ENCODE peak calls at places on chromosomes 12 and 14, in nine cellular contexts. One of them, this sample, is unnamed.

GRCh38 chr14:90795744-90796143 is 20.5 kb downstream of the TTC7B start:
- DNase-seq in OCI-LY7: no peak
- DNase-seq in fibroblast of lung: peak; percentile 85
- DNase-seq in Panc1: peak; percentile 22
- DNase-seq in NT2/D1: no peak
- DNase-seq in PC-9: no peak
- DNase-seq in right lobe of liver: no peak
- DNase-seq in tibial nerve: no peak
- DNase-seq in psoas muscle: peak; percentile 16
- DNase-seq in this sample: no peak

GRCh38 chr12:42904683-42905418 is 315.3 kb upstream of the PRICKLE1 start:
- DNase-seq in NT2/D1: no peak
- DNase-seq in fibroblast of lung: no peak
- DNase-seq in OCI-LY7: no peak
- DNase-seq in PC-9: no peak
- DNase-seq in Panc1: no peak
- DNase-seq in psoas muscle: no peak
- DNase-seq in tibial nerve: no peak
- DNase-seq in right lobe of liver: no peak
- DNase-seq in this sample: no peak

GRCh38 chr14:22264759-22265158 is 324.3 kb downstream of the DAD1 start:
- DNase-seq in NT2/D1: no peak
- DNase-seq in tibial nerve: no peak
- DNase-seq in Panc1: no peak
- DNase-seq in right lobe of liver: no peak
- DNase-seq in PC-9: no peak
- DNase-seq in fibroblast of lung: no peak
- DNase-seq in OCI-LY7: no peak
- DNase-seq in psoas muscle: no peak
- DNase-seq in this sample: no peak

GRCh38 chr12:80707830-80708534 is 548 bp downstream of the MYF6 start:
- DNase-seq in Panc1: no peak
- DNase-seq in OCI-LY7: no peak
- DNase-seq in right lobe of liver: no peak
- DNase-seq in fibroblast of lung: no peak
- DNase-seq in PC-9: no peak
- DNase-seq in psoas muscle: peak; percentile 67
- DNase-seq in tibial nerve: no peak
- DNase-seq in NT2/D1: no peak
- DNase-seq in this sample: no peak

GRCh38 chr14:71115306-71115705 is 208.0 kb downstream of the PCNX1 start:
- DNase-seq in psoas muscle: no peak
- DNase-seq in right lobe of liver: no peak
- DNase-seq in PC-9: no peak
- DNase-seq in NT2/D1: no peak
- DNase-seq in fibroblast of lung: no peak
- DNase-seq in tibial nerve: no peak
- DNase-seq in OCI-LY7: no peak
- DNase-seq in Panc1: no peak
- DNase-seq in this sample: no peak

GRCh38 chr12:50224026-50224692 is 57.0 kb upstream of the CERS5 start:
- DNase-seq in OCI-LY7: peak; percentile 71
- DNase-seq in right lobe of liver: no peak
- DNase-seq in tibial nerve: no peak
- DNase-seq in psoas muscle: no peak
- DNase-seq in NT2/D1: no peak
- DNase-seq in PC-9: peak; percentile 94
- DNase-seq in fibroblast of lung: peak; percentile 73
- DNase-seq in Panc1: peak; percentile 77
- DNase-seq in this sample: peak; percentile 53

GRCh38 chr12:50677858-50678257 is 86.0 kb upstream of the ATF1 start:
- DNase-seq in right lobe of liver: no peak
- DNase-seq in PC-9: no peak
- DNase-seq in tibial nerve: no peak
- DNase-seq in OCI-LY7: no peak
- DNase-seq in fibroblast of lung: peak; percentile 65
- DNase-seq in psoas muscle: no peak
- DNase-seq in Panc1: no peak
- DNase-seq in NT2/D1: no peak
- DNase-seq in this sample: no peak

GRCh38 chr12:97194551-97194950 is 268.1 kb upstream of the RMST start:
- DNase-seq in right lobe of liver: no peak
- DNase-seq in fibroblast of lung: peak; percentile 27
- DNase-seq in OCI-LY7: no peak
- DNase-seq in psoas muscle: no peak
- DNase-seq in NT2/D1: no peak
- DNase-seq in tibial nerve: no peak
- DNase-seq in Panc1: no peak
- DNase-seq in PC-9: no peak
- DNase-seq in this sample: no peak

GRCh38 chr12:61654698-61655097 is 605.5 kb upstream of the USP15 start:
- DNase-seq in OCI-LY7: peak; percentile 9
- DNase-seq in PC-9: no peak
- DNase-seq in NT2/D1: no peak
- DNase-seq in right lobe of liver: peak; percentile 48
- DNase-seq in psoas muscle: no peak
- DNase-seq in tibial nerve: no peak
- DNase-seq in Panc1: no peak
- DNase-seq in fibroblast of lung: no peak
- DNase-seq in this sample: peak; percentile 1

GRCh38 chr14:99722741-99723140 is 38.6 kb downstream of the CYP46A1 start:
- DNase-seq in right lobe of liver: peak; percentile 1
- DNase-seq in fibroblast of lung: no peak
- DNase-seq in PC-9: no peak
- DNase-seq in OCI-LY7: no peak
- DNase-seq in NT2/D1: no peak
- DNase-seq in tibial nerve: no peak
- DNase-seq in psoas muscle: no peak
- DNase-seq in Panc1: no peak
- DNase-seq in this sample: no peak

GRCh38 chr14:63891148-63891964 is 38.6 kb downstream of the SYNE2 start:
- DNase-seq in PC-9: no peak
- DNase-seq in OCI-LY7: no peak
- DNase-seq in fibroblast of lung: no peak
- DNase-seq in tibial nerve: no peak
- DNase-seq in psoas muscle: no peak
- DNase-seq in Panc1: no peak
- DNase-seq in right lobe of liver: no peak
- DNase-seq in NT2/D1: peak; percentile 66
- DNase-seq in this sample: peak; percentile 42

GRCh38 chr14:21092147-21093011 is 6.1 kb downstream of the ZNF219 start:
- DNase-seq in right lobe of liver: peak; percentile 87
- DNase-seq in tibial nerve: peak; percentile 67
- DNase-seq in psoas muscle: peak; percentile 92
- DNase-seq in NT2/D1: no peak
- DNase-seq in OCI-LY7: peak; percentile 88
- DNase-seq in fibroblast of lung: peak; percentile 49
- DNase-seq in PC-9: no peak
- DNase-seq in Panc1: peak; percentile 82
- DNase-seq in this sample: peak; percentile 88

GRCh38 chr14:39376671-39377403 is 55.4 kb downstream of the FBXO33 start:
- DNase-seq in Panc1: no peak
- DNase-seq in NT2/D1: no peak
- DNase-seq in OCI-LY7: no peak
- DNase-seq in psoas muscle: no peak
- DNase-seq in right lobe of liver: no peak
- DNase-seq in PC-9: peak; percentile 61
- DNase-seq in tibial nerve: no peak
- DNase-seq in fibroblast of lung: peak; percentile 57
- DNase-seq in this sample: no peak

GRCh38 chr12:110566993-110567392 is 16.1 kb downstream of the PPTC7 start:
- DNase-seq in fibroblast of lung: no peak
- DNase-seq in psoas muscle: no peak
- DNase-seq in NT2/D1: no peak
- DNase-seq in tibial nerve: no peak
- DNase-seq in PC-9: no peak
- DNase-seq in Panc1: no peak
- DNase-seq in right lobe of liver: no peak
- DNase-seq in OCI-LY7: no peak
- DNase-seq in this sample: no peak

GRCh38 chr14:31510222-31510621 is 22.4 kb upstream of the GPR33 start:
- DNase-seq in NT2/D1: no peak
- DNase-seq in psoas muscle: no peak
- DNase-seq in fibroblast of lung: peak; percentile 4
- DNase-seq in Panc1: peak; percentile 2
- DNase-seq in right lobe of liver: no peak
- DNase-seq in tibial nerve: no peak
- DNase-seq in PC-9: no peak
- DNase-seq in OCI-LY7: peak; percentile 39
- DNase-seq in this sample: no peak

GRCh38 chr12:132921685-132922084 is 34.3 kb upstream of the CHFR start:
- DNase-seq in tibial nerve: no peak
- DNase-seq in right lobe of liver: no peak
- DNase-seq in Panc1: no peak
- DNase-seq in OCI-LY7: no peak
- DNase-seq in psoas muscle: no peak
- DNase-seq in fibroblast of lung: no peak
- DNase-seq in PC-9: no peak
- DNase-seq in NT2/D1: no peak
- DNase-seq in this sample: no peak
- H3K9me3 ChIP-seq in tibial nerve: peaks cover 20% of the 10 kb centered on the region
- H3K9me3 ChIP-seq in right lobe of liver: peaks cover 8% of the 10 kb centered on the region
- H3K9me3 ChIP-seq in Panc1: peaks cover 67% of the 10 kb centered on the region
- H3K9me3 ChIP-seq in OCI-LY7: peaks cover 58% of the 10 kb centered on the region
- H3K9me3 ChIP-seq in psoas muscle: peaks cover 98% of the 10 kb centered on the region
- H3K9me3 ChIP-seq in fibroblast of lung: peaks cover 8% of the 10 kb centered on the region
- H3K9me3 ChIP-seq in PC-9: peaks cover 63% of the 10 kb centered on the region
- H3K9me3 ChIP-seq in NT2/D1: peaks cover 79% of the 10 kb centered on the region
- H3K9me3 ChIP-seq in this sample: no peaks in the 10 kb centered on the region

DNA sequence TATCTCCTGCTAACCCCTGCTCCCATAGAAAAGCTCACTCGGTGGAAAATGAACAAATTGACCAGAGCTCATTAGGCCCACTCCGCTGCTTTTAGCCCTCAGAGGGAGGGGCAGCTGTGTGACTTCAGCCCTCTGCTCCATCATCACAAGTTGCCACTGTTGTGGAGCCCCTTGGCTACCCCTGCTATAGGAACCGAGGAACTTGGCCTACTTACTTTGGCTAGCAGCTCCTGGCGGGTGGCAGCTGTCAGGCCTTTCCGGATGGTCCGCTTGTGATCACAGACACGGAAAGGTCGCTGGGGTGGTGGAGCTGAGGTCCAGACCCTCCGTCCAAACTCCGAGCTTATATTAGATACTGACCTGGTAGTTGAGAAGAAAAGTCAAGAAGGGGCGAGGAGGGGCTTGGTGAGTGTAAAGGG is 612 bp downstream of the CIDEB start:
- DNase-seq in Panc1: no peak
- DNase-seq in NT2/D1: no peak
- DNase-seq in fibroblast of lung: no peak
- DNase-seq in right lobe of liver: no peak
- DNase-seq in OCI-LY7: no peak
- DNase-seq in PC-9: no peak
- DNase-seq in psoas muscle: no peak
- DNase-seq in tibial nerve: no peak
- DNase-seq in this sample: no peak
- H3K36me3 ChIP-seq in Panc1: peaks cover 2% of the 10 kb centered on the region
- H3K36me3 ChIP-seq in NT2/D1: peaks cover 93% of the 10 kb centered on the region
- H3K36me3 ChIP-seq in fibroblast of lung: peaks cover 19% of the 10 kb centered on the region
- H3K36me3 ChIP-seq in right lobe of liver: peaks cover 7% of the 10 kb centered on the region
- H3K36me3 ChIP-seq in OCI-LY7: peaks cover 97% of the 10 kb centered on the region
- H3K36me3 ChIP-seq in PC-9: no peaks in the 10 kb centered on the region
- H3K36me3 ChIP-seq in psoas muscle: no peaks in the 10 kb centered on the region
- H3K36me3 ChIP-seq in tibial nerve: peaks cover 7% of the 10 kb centered on the region
- H3K36me3 ChIP-seq in this sample: peaks cover 6% of the 10 kb centered on the region

GRCh38 chr12:133201888-133202287 is 20.6 kb downstream of the ZNF268 start:
- DNase-seq in tibial nerve: no peak
- DNase-seq in right lobe of liver: no peak
- DNase-seq in fibroblast of lung: no peak
- DNase-seq in NT2/D1: no peak
- DNase-seq in OCI-LY7: no peak
- DNase-seq in PC-9: no peak
- DNase-seq in Panc1: no peak
- DNase-seq in psoas muscle: no peak
- DNase-seq in this sample: no peak
- H3K9me3 ChIP-seq in tibial nerve: peaks cover 27% of the 10 kb centered on the region
- H3K9me3 ChIP-seq in right lobe of liver: peaks cover 28% of the 10 kb centered on the region
- H3K9me3 ChIP-seq in fibroblast of lung: peaks cover 19% of the 10 kb centered on the region
- H3K9me3 ChIP-seq in NT2/D1: peaks cover 69% of the 10 kb centered on the region
- H3K9me3 ChIP-seq in OCI-LY7: peaks cover 63% of the 10 kb centered on the region
- H3K9me3 ChIP-seq in PC-9: peaks cover 70% of the 10 kb centered on the region
- H3K9me3 ChIP-seq in Panc1: peaks cover 67% of the 10 kb centered on the region
- H3K9me3 ChIP-seq in psoas muscle: peaks cover 69% of the 10 kb centered on the region
- H3K9me3 ChIP-seq in this sample: peaks cover 30% of the 10 kb centered on the region

GRCh38 chr14:103507751-103508150 is 14.9 kb downstream of the CKB start:
- DNase-seq in OCI-LY7: no peak
- DNase-seq in tibial nerve: no peak
- DNase-seq in psoas muscle: no peak
- DNase-seq in right lobe of liver: no peak
- DNase-seq in fibroblast of lung: no peak
- DNase-seq in NT2/D1: no peak
- DNase-seq in Panc1: no peak
- DNase-seq in PC-9: no peak
- DNase-seq in this sample: no peak

GRCh38 chr14:103503296-103503695 is 19.3 kb downstream of the CKB start:
- DNase-seq in right lobe of liver: peak; percentile 32
- DNase-seq in Panc1: no peak
- DNase-seq in NT2/D1: no peak
- DNase-seq in tibial nerve: no peak
- DNase-seq in PC-9: no peak
- DNase-seq in fibroblast of lung: no peak
- DNase-seq in psoas muscle: no peak
- DNase-seq in OCI-LY7: no peak
- DNase-seq in this sample: no peak

GRCh38 chr14:103501921-103502669 is 20.5 kb downstream of the CKB start:
- DNase-seq in right lobe of liver: peak; percentile 18
- DNase-seq in fibroblast of lung: no peak
- DNase-seq in NT2/D1: no peak
- DNase-seq in tibial nerve: no peak
- DNase-seq in PC-9: no peak
- DNase-seq in OCI-LY7: no peak
- DNase-seq in Panc1: no peak
- DNase-seq in psoas muscle: no peak
- DNase-seq in this sample: no peak

GRCh38 chr14:103502877-103503276 is 19.8 kb downstream of the CKB start:
- DNase-seq in PC-9: no peak
- DNase-seq in fibroblast of lung: no peak
- DNase-seq in OCI-LY7: no peak
- DNase-seq in NT2/D1: no peak
- DNase-seq in tibial nerve: no peak
- DNase-seq in right lobe of liver: peak; percentile 23
- DNase-seq in psoas muscle: no peak
- DNase-seq in Panc1: no peak
- DNase-seq in this sample: no peak

GRCh38 chr14:103504991-103505565 is 17.6 kb downstream of the CKB start:
- DNase-seq in OCI-LY7: no peak
- DNase-seq in PC-9: no peak
- DNase-seq in NT2/D1: no peak
- DNase-seq in Panc1: no peak
- DNase-seq in fibroblast of lung: no peak
- DNase-seq in psoas muscle: no peak
- DNase-seq in tibial nerve: no peak
- DNase-seq in right lobe of liver: peak; percentile 39
- DNase-seq in this sample: no peak
- H3K36me3 ChIP-seq in OCI-LY7: peaks cover 63% of the 10 kb centered on the region
- H3K36me3 ChIP-seq in PC-9: peaks cover 67% of the 10 kb centered on the region
- H3K36me3 ChIP-seq in NT2/D1: peaks cover 73% of the 10 kb centered on the region
- H3K36me3 ChIP-seq in Panc1: peaks cover 8% of the 10 kb centered on the region
- H3K36me3 ChIP-seq in fibroblast of lung: peaks cover 35% of the 10 kb centered on the region
- H3K36me3 ChIP-seq in psoas muscle: peaks cover 13% of the 10 kb centered on the region
- H3K36me3 ChIP-seq in tibial nerve: no peaks in the 10 kb centered on the region
- H3K36me3 ChIP-seq in right lobe of liver: no peaks in the 10 kb centered on the region
- H3K36me3 ChIP-seq in this sample: no peaks in the 10 kb centered on the region